ENCODE peak calls at places on chromosomes 1 and 21, in nine cellular contexts. L, H, W, Y, K, X, O, U and Q are unnamed samples.

GRCh38 chr1:238953448-238953847 is 432.9 kb upstream of the CHRM3 start:
- DNase-seq in L (no peak), H (no peak), W (no peak), Y (no peak), K (no peak), X (no peak), O (no peak), U (no peak), Q (no peak)

GRCh38 chr1:154961207-154961496 is 430 bp downstream of the PYGO2 start:
- DNase-seq in L (no peak), H (no peak), W (peak), Y (no peak), K (no peak), X (no peak), O (no peak), U (no peak), Q (no peak)

GRCh38 chr1:17119744-17120482 is 662 bp upstream of the PADI2 start:
- DNase-seq in L (no peak), H (no peak), W (no peak), Y (no peak), K (no peak), X (peak), O (no peak), U (no peak), Q (no peak)

GRCh38 chr1:153402226-153402625 is 11.4 kb upstream of the S100A8 start:
- DNase-seq in L (no peak), H (no peak), W (no peak), Y (no peak), K (no peak), X (no peak), O (no peak), U (no peak), Q (no peak)

GRCh38 chr1:246091477-246091876 is 415.6 kb downstream of the SMYD3 start:
- DNase-seq in L (peak), H (no peak), W (no peak), Y (no peak), K (no peak), X (no peak), O (no peak), U (no peak), Q (no peak)

GRCh38 chr21:14215971-14216621 is at the start of gene RBM11:
- DNase-seq in L (peak), H (no peak), W (peak), Y (peak), K (peak), X (peak), O (peak), U (no peak), Q (peak)

GRCh38 chr1:42322577-42322976 is 12.5 kb downstream of the FOXJ3 start:
- DNase-seq in L (peak), H (no peak), W (no peak), Y (peak), K (no peak), X (no peak), O (no peak), U (peak), Q (no peak)

GRCh38 chr1:54850082-54850730 is 36.8 kb downstream of the DHCR24 start:
- DNase-seq in L (peak), H (no peak), W (no peak), Y (no peak), K (no peak), X (no peak), O (peak), U (no peak), Q (no peak)

GRCh38 chr1:38194486-38194885 is 147.9 kb upstream of the POU3F1 start:
- DNase-seq in L (no peak), H (no peak), W (no peak), Y (no peak), K (no peak), X (no peak), O (no peak), U (no peak), Q (no peak)

GRCh38 chr1:65114312-65114711 is 33.7 kb upstream of the AK4 start:
- DNase-seq in L (peak), H (no peak), W (no peak), Y (peak), K (no peak), X (no peak), O (no peak), U (peak), Q (no peak)

GRCh38 chr21:32411366-32412161 is 942 bp upstream of the EVA1C start:
- DNase-seq in L (peak), H (no peak), W (peak), Y (peak), K (peak), X (peak), O (peak), U (no peak), Q (no peak)

GRCh38 chr1:196034080-196034706 is 574.0 kb downstream of the KCNT2 start:
- DNase-seq in L (no peak), H (no peak), W (no peak), Y (no peak), K (no peak), X (peak), O (no peak), U (no peak), Q (no peak)

GRCh38 chr1:208047975-208048374 is 137.1 kb upstream of the CD34 start:
- DNase-seq in L (peak), H (no peak), W (no peak), Y (peak), K (no peak), X (no peak), O (no peak), U (no peak), Q (no peak)

GRCh38 chr1:109268431-109269211 is 14.3 kb downstream of the PSRC1 start:
- DNase-seq in L (no peak), H (no peak), W (no peak), Y (no peak), K (no peak), X (no peak), O (no peak), U (no peak), Q (no peak)

GRCh38 chr1:24905355-24905978 is 24.6 kb downstream of the RUNX3 start:
- DNase-seq in L (no peak), H (no peak), W (no peak), Y (no peak), K (peak), X (no peak), O (no peak), U (no peak), Q (no peak)

GRCh38 chr21:31128234-31128633 is 90.0 kb upstream of the KRTAP19-8 start:
- DNase-seq in L (peak), H (no peak), W (no peak), Y (no peak), K (no peak), X (no peak), O (no peak), U (no peak), Q (peak)

GRCh38 chr1:153655333-153655732 is 3.2 kb upstream of the SNAPIN start:
- DNase-seq in L (no peak), H (no peak), W (no peak), Y (no peak), K (no peak), X (no peak), O (no peak), U (no peak), Q (no peak)

GRCh38 chr1:196723325-196724185 is 51.1 kb upstream of the CFHR3 start:
- DNase-seq in L (no peak), H (peak), W (peak), Y (peak), K (no peak), X (peak), O (peak), U (peak), Q (peak)

GRCh38 chr1:20216574-20216973 is 30.3 kb upstream of the PLA2G2C start:
- DNase-seq in L (no peak), H (peak), W (no peak), Y (peak), K (no peak), X (no peak), O (no peak), U (no peak), Q (no peak)

GRCh38 chr1:243482237-243483022 is 226.6 kb downstream of the SDCCAG8 start:
- DNase-seq in L (peak), H (no peak), W (peak), Y (peak), K (no peak), X (peak), O (no peak), U (no peak), Q (peak)

GRCh38 chr1:109132980-109133379 is 19.1 kb downstream of the ELAPOR1 start:
- DNase-seq in L (no peak), H (no peak), W (no peak), Y (no peak), K (no peak), X (no peak), O (no peak), U (no peak), Q (no peak)

GRCh38 chr1:85289207-85289847 is 12.9 kb upstream of the BCL10 start:
- DNase-seq in L (peak), H (peak), W (no peak), Y (peak), K (no peak), X (no peak), O (no peak), U (no peak), Q (peak)

GRCh38 chr1:201221201-201221846 is 30.7 kb downstream of the IGFN1 start:
- DNase-seq in L (no peak), H (no peak), W (no peak), Y (no peak), K (peak), X (no peak), O (no peak), U (no peak), Q (no peak)

GRCh38 chr1:167705250-167705649 is 16.5 kb upstream of the MPZL1 start:
- DNase-seq in L (no peak), H (no peak), W (no peak), Y (no peak), K (no peak), X (peak), O (no peak), U (no peak), Q (no peak)

GRCh38 chr1:111283838-111284237 is 6.8 kb upstream of the CHIA start:
- DNase-seq in L (no peak), H (no peak), W (no peak), Y (no peak), K (no peak), X (no peak), O (no peak), U (no peak), Q (no peak)

GRCh38 chr21:36709868-36710728 is 11.2 kb downstream of the SIM2 start:
- DNase-seq in L (no peak), H (no peak), W (no peak), Y (no peak), K (no peak), X (peak), O (no peak), U (no peak), Q (no peak)

GRCh38 chr21:33380483-33380998 is 22.7 kb upstream of the IFNGR2 start:
- DNase-seq in L (peak), H (peak), W (peak), Y (peak), K (peak), X (no peak), O (no peak), U (peak), Q (peak)

GRCh38 chr1:228982637-228983036 is 247.4 kb downstream of the RHOU start:
- DNase-seq in L (no peak), H (no peak), W (no peak), Y (no peak), K (no peak), X (no peak), O (no peak), U (no peak), Q (no peak)

GRCh38 chr1:10495942-10496341 is 21.2 kb downstream of the PEX14 start:
- DNase-seq in L (no peak), H (no peak), W (no peak), Y (no peak), K (no peak), X (no peak), O (no peak), U (no peak), Q (no peak)